ENCODE peak calls at places on chromosomes 3 and 15, in five cellular contexts. D, K, R, Z and C are unnamed samples.

GRCh38 chr15:42138968-42139386 is 17.5 kb downstream of the PLA2G4F start:
- DNase-seq in D (no peak), K (no peak), R (no peak), Z (peak), C (no peak)

GRCh38 chr3:172697558-172697957 is 13.3 kb downstream of the NCEH1 start:
- DNase-seq in D (no peak), K (no peak), R (no peak), Z (no peak), C (no peak)

GRCh38 chr3:124669470-124669869 is 60.8 kb upstream of the UMPS start:
- DNase-seq in D (no peak), K (no peak), R (peak), Z (no peak), C (no peak)

GRCh38 chr15:69784808-69785550 is 312.7 kb downstream of the TLE3 start:
- DNase-seq in D (no peak), K (no peak), R (no peak), Z (no peak), C (no peak)

GRCh38 chr3:58198804-58199203 is 12.0 kb downstream of the DNASE1L3 start:
- DNase-seq in D (no peak), K (no peak), R (no peak), Z (no peak), C (no peak)

GRCh38 chr3:38268522-38268921 is 2.9 kb downstream of the SLC22A13 start:
- DNase-seq in D (no peak), K (no peak), R (no peak), Z (no peak), C (no peak)

GRCh38 chr3:100043271-100043670 is 71.0 kb downstream of the FILIP1L start:
- DNase-seq in D (no peak), K (no peak), R (no peak), Z (no peak), C (no peak)

GRCh38 chr3:52774901-52775864 is 2.2 kb upstream of the ITIH1 start:
- DNase-seq in D (no peak), K (no peak), R (no peak), Z (peak), C (no peak)

GRCh38 chr3:184145120-184145524 is 10.0 kb downstream of the EIF2B5 start:
- DNase-seq in D (no peak), K (peak), R (peak), Z (no peak), C (peak)

GRCh38 chr15:59174846-59175831 is 31.5 kb upstream of the LDHAL6B start:
- DNase-seq in D (peak), K (peak), R (peak), Z (no peak), C (peak)

GRCh38 chr3:55013145-55013544 is 85.3 kb upstream of the LRTM1 start:
- DNase-seq in D (no peak), K (no peak), R (no peak), Z (no peak), C (peak)